ENCODE peak calls at places on chromosomes 2 and 18, in six cellular contexts. W is trophoblast cell, Q is IMR-90, L is H1, F is neuronal stem cell, K is H9. S is an unnamed sample.

GRCh38 chr2:161101406-161101805 is 58.8 kb upstream of the TANK start:
- DNase-seq in K (no peak), F (no peak), W (no peak), L (no peak), Q (no peak), S (peak; percentile 54)

GRCh38 chr2:35114765-35115164 is 1240.8 kb upstream of the CRIM1 start:
- DNase-seq in L (peak; percentile 56), Q (no peak), F (no peak), W (no peak), K (peak; percentile 65), S (peak; percentile 75)

GRCh38 chr2:134234535-134234934 is 19.3 kb upstream of the MGAT5 start:
- DNase-seq in L (no peak), K (no peak), F (no peak), W (peak; percentile 51), Q (no peak), S (peak; percentile 31)

GRCh38 chr2:193973781-193974180 is 1683.2 kb upstream of the SLC39A10 start:
- DNase-seq in K (no peak), F (no peak), W (no peak), L (no peak), Q (no peak), S (no peak)

GRCh38 chr2:54065411-54065810 is 50.0 kb upstream of the ACYP2 start:
- DNase-seq in W (no peak), L (no peak), F (no peak), Q (peak; percentile 98), K (no peak), S (no peak)

GRCh38 chr2:96839875-96840850 is 3.7 kb downstream of the ANKRD23 start:
- DNase-seq in F (no peak), W (no peak), K (no peak), L (no peak), Q (no peak), S (no peak)

GRCh38 chr2:160667811-160668210 is 174.2 kb upstream of the RBMS1 start:
- DNase-seq in L (no peak), Q (peak; percentile 49), K (no peak), W (no peak), F (no peak), S (no peak)

GRCh38 chr2:158191076-158191566 is 89.4 kb downstream of the UPP2 start:
- DNase-seq in K (no peak), W (no peak), F (no peak), Q (no peak), L (no peak), S (no peak)

GRCh38 chr2:241302083-241302482 is 13.4 kb downstream of the HDLBP start:
- DNase-seq in F (no peak), W (no peak), K (no peak), Q (no peak), L (no peak), S (no peak)

GRCh38 chr18:6211174-6211504 is 203.6 kb downstream of the L3MBTL4 start:
- DNase-seq in F (no peak), L (no peak), K (no peak), W (no peak), Q (no peak), S (no peak)

GRCh38 chr2:208189782-208190181 is at the start of gene C2orf80:
- DNase-seq in L (no peak), K (no peak), F (peak; percentile 37), Q (no peak), W (no peak), S (no peak)

GRCh38 chr18:41745166-41746049 is 209.6 kb upstream of the PIK3C3 start:
- DNase-seq in L (peak; percentile 73), W (no peak), Q (peak; percentile 6), K (peak; percentile 75), F (peak; percentile 64), S (peak; percentile 79)

GRCh38 chr2:54287532-54287931 is 31.5 kb upstream of the TSPYL6 start:
- DNase-seq in W (no peak), Q (no peak), L (no peak), F (no peak), K (no peak), S (no peak)

GRCh38 chr2:231386446-231386845 is 9.1 kb upstream of the B3GNT7 start:
- DNase-seq in L (no peak), K (no peak), F (no peak), W (no peak), Q (peak; percentile 86), S (no peak)

GRCh38 chr18:36295880-36296301 is 1.6 kb upstream of the FHOD3 start:
- DNase-seq in F (no peak), W (peak; percentile 14), L (no peak), Q (no peak), K (no peak), S (no peak)

GRCh38 chr2:47554311-47554905 is 151.5 kb downstream of the MSH2 start:
- DNase-seq in F (no peak), K (no peak), L (no peak), W (no peak), Q (no peak), S (no peak)

GRCh38 chr18:69399253-69399652 is 1.4 kb upstream of the DOK6 start:
- DNase-seq in F (no peak), K (no peak), W (no peak), Q (no peak), L (no peak), S (peak; percentile 77)

GRCh38 chr2:128237081-128237534 is 81.6 kb downstream of the HS6ST1 start:
- DNase-seq in Q (peak; percentile 80), L (no peak), K (no peak), F (no peak), W (no peak), S (no peak)

GRCh38 chr2:62410926-62411456 is 95.0 kb downstream of the TMEM17 start:
- DNase-seq in L (peak; percentile 61), K (no peak), F (peak; percentile 14), W (no peak), Q (no peak), S (peak; percentile 57)

DNA sequence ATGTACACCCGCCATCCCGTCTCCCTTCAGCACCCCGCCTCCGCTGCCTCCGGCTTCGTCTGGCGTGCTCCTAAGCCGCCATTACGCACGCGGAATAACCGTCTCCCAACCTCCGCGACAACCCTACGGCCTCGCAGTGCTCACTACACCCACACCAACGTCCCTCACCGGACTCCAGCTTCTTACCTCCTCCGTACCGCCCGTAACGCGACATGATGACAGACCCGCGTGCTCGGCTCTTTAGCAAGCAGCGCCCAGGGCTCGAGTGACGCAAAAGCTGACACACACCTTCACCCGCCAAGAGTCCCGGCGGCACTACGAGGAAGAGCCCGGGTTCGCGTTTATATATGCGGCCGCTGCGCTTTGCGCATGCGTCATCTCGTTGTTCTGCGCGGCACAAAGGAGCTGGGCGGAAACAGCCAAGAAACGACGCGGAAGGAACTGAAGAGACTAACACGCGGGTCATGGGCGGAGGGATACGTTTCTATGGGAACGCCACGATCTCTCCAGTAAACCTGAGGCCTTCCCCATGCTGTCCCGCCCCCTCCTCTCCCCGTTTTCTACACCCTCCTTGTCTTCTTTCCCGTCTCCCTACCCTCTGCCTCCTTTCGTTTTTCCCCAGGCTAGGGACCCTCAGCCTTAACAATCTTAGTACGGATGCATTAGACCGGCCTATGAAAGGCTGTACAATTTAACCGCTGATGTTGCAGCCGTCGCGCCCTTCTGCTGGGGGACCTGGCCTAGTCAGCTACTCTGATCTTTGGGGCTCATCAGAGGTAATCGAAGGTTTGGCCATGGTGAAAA is at the start of gene SRSF7:
- DNase-seq in L (peak; percentile 99), Q (peak; percentile 99), K (peak; percentile 99), W (peak; percentile 97), F (peak; percentile 99), S (peak; percentile 100)
- H2BK5ac ChIP-seq in L (peak within 1 kb of the TSS; percentile 100), Q (peak within 1 kb of the TSS; percentile 95), K (peak within 1 kb of the TSS; percentile 93), W (peak within 1 kb of the TSS; percentile 96), F (peak within 1 kb of the TSS; percentile 95), S (peak within 1 kb of the TSS; percentile 100)

GRCh38 chr2:3557588-3558204 is 437 bp downstream of the RNASEH1 start:
- DNase-seq in Q (no peak), F (no peak), L (no peak), K (no peak), W (no peak), S (peak; percentile 5)
- H2BK5ac ChIP-seq in Q (peak overlapping the region; percentile 61), F (no peak overlapping the region), L (peak overlapping the region; percentile 92), K (no peak overlapping the region), W (peak overlapping the region; percentile 75), S (no peak overlapping the region)

DNA sequence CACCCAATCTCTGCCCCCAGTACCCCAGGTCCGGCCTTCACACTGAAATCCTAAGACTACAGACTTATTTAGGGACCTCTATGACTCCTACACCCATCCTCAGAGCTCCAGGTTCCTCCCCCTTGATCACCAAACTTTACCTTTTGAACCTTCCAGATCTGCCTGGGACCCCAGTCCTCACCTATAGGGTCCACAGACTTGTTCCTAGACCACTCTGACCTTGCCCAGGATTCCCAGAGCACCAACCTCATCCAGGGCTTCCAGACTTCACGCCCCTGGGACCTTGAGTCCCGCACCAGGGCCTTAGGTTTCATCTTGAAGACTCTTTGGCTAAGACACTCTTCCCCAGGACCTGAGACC is 462 bp downstream of the CHCHD5 start:
- DNase-seq in Q (no peak), W (no peak), F (no peak), L (no peak), K (no peak), S (no peak)
- H2BK5ac ChIP-seq in Q (peak overlapping the region; percentile 80), W (peak overlapping the region; percentile 89), F (no peak overlapping the region), L (peak overlapping the region; percentile 99), K (no peak overlapping the region), S (peak overlapping the region; percentile 23)

GRCh38 chr2:67844024-67844540 is 218.7 kb downstream of the C1D start:
- DNase-seq in F (no peak), L (no peak), Q (no peak), K (no peak), W (no peak), S (no peak)

GRCh38 chr2:67848551-67848950 is 214.3 kb downstream of the C1D start:
- DNase-seq in K (no peak), W (no peak), F (no peak), L (no peak), Q (no peak), S (no peak)

GRCh38 chr2:67842375-67842959 is 220.3 kb downstream of the C1D start:
- DNase-seq in W (peak; percentile 20), K (no peak), F (no peak), Q (no peak), L (no peak), S (no peak)

GRCh38 chr2:67846341-67847070 is 216.3 kb downstream of the C1D start:
- DNase-seq in F (peak; percentile 78), Q (peak; percentile 98), W (peak; percentile 92), L (peak; percentile 92), K (peak; percentile 78), S (peak; percentile 84)

DNA sequence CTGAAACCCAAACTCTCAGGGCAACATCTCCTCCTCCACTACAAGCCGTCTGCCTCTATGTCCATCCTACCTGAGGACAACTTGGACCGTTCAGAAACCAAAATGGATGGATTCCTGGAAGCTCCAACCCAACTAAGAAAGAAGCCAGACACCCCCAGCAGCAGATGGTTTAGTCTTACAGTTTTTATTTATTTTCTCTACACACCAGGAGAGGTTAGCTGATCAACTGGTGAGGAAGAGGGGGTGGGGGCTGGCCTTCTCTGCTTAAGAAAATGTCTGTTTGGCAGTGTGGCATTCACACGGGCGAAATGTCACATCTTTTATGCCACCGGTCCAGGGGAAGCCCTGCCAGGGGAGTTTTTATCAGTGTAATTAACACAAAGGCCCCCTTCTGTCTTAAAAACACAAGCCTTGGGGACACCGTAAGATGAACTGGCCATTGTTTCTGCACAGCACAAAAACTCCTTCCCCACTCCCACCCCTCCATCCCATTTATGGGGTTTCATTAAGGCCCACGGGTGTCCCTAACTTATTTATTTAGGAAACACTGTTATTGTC is 217.2 kb downstream of the C1D start:
- DNase-seq in Q (peak; percentile 36), F (peak; percentile 2), W (no peak), L (no peak), K (no peak), S (no peak)
- H2BK5ac ChIP-seq in Q (no peak overlapping the region), F (no peak overlapping the region), W (no peak overlapping the region), L (no peak overlapping the region), K (no peak overlapping the region), S (no peak overlapping the region)

GRCh38 chr18:55790296-55790695 is 202.3 kb upstream of the TCF4 start:
- DNase-seq in F (no peak), K (no peak), W (peak; percentile 46), Q (peak; percentile 90), L (no peak), S (no peak)
- H2BK5ac ChIP-seq in F (no peak overlapping the region), K (no peak overlapping the region), W (peak overlapping the region; percentile 75), Q (peak overlapping the region; percentile 95), L (no peak overlapping the region), S (no peak overlapping the region)

S was measured in mesendoderm.